ENCODE peak calls at places on chromosomes 2 and 18, in seven cellular contexts. M, L, A, G, J, N and W are unnamed samples.

GRCh38 chr2:201786471-201786870 is 5.7 kb upstream of the ALS2 start:
- DNase-seq in M (peak), L (no peak), A (no peak), G (no peak), J (no peak), N (no peak), W (no peak)

GRCh38 chr2:112008910-112009485 is 46.1 kb upstream of the TMEM87B start:
- DNase-seq in M (no peak), L (no peak), A (no peak), G (no peak), J (no peak), N (no peak), W (no peak)

GRCh38 chr2:233990261-233990798 is 60.2 kb upstream of the SPP2 start:
- DNase-seq in M (no peak), L (peak), A (no peak), G (no peak), J (no peak), N (no peak), W (peak)

GRCh38 chr2:239666053-239666854 is 265.4 kb upstream of the HDAC4 start:
- DNase-seq in M (no peak), L (no peak), A (peak), G (no peak), J (no peak), N (no peak), W (no peak)

GRCh38 chr2:127591221-127591923 is 54.6 kb upstream of the GPR17 start:
- DNase-seq in M (peak), L (peak), A (peak), G (peak), J (peak), N (peak), W (peak)

GRCh38 chr2:202632682-202633081 is 2.1 kb upstream of the FAM117B start:
- DNase-seq in M (peak), L (no peak), A (no peak), G (peak), J (no peak), N (no peak), W (peak)

GRCh38 chr2:37555457-37555856 is 116.0 kb downstream of the CDC42EP3 start:
- DNase-seq in M (no peak), L (no peak), A (no peak), G (no peak), J (no peak), N (peak), W (peak)

GRCh38 chr18:24567199-24567598 is 106.8 kb downstream of the HRH4 start:
- DNase-seq in M (peak), L (no peak), A (no peak), G (no peak), J (no peak), N (no peak), W (no peak)

GRCh38 chr2:219442206-219443015 is 7.8 kb downstream of the SPEG start:
- DNase-seq in M (no peak), L (no peak), A (no peak), G (no peak), J (no peak), N (no peak), W (no peak)

GRCh38 chr2:96869281-96869823 is 528 bp downstream of the SEMA4C start:
- DNase-seq in M (peak), L (peak), A (no peak), G (peak), J (peak), N (peak), W (peak)

GRCh38 chr2:181463573-181463972 is 6.4 kb downstream of the ITGA4 start:
- DNase-seq in M (no peak), L (no peak), A (no peak), G (no peak), J (no peak), N (no peak), W (no peak)

GRCh38 chr2:27407798-27408491 is 1.4 kb downstream of the PPM1G start:
- DNase-seq in M (peak), L (no peak), A (no peak), G (no peak), J (no peak), N (no peak), W (peak)

GRCh38 chr2:140384946-140385345 is 1604.8 kb upstream of the NXPH2 start:
- DNase-seq in M (no peak), L (no peak), A (no peak), G (no peak), J (no peak), N (no peak), W (no peak)

GRCh38 chr18:42473611-42474010 is 518.6 kb downstream of the PIK3C3 start:
- DNase-seq in M (no peak), L (no peak), A (no peak), G (no peak), J (no peak), N (no peak), W (no peak)

GRCh38 chr2:166067204-166067603 is 60.6 kb downstream of the SCN1A start:
- DNase-seq in M (no peak), L (no peak), A (no peak), G (no peak), J (no peak), N (no peak), W (peak)

GRCh38 chr18:3511980-3512379 is 62.0 kb downstream of the TGIF1 start:
- DNase-seq in M (peak), L (no peak), A (no peak), G (no peak), J (no peak), N (no peak), W (no peak)

GRCh38 chr2:224403657-224404056 is 1.8 kb upstream of the FAM124B start:
- DNase-seq in M (no peak), L (no peak), A (no peak), G (no peak), J (no peak), N (no peak), W (no peak)

GRCh38 chr2:224400174-224400810 is 1.6 kb downstream of the FAM124B start:
- DNase-seq in M (no peak), L (no peak), A (no peak), G (no peak), J (no peak), N (no peak), W (no peak)

GRCh38 chr2:224404766-224405165 is 2.9 kb upstream of the FAM124B start:
- DNase-seq in M (no peak), L (no peak), A (no peak), G (no peak), J (no peak), N (no peak), W (no peak)

GRCh38 chr2:224400886-224401632 is 848 bp downstream of the FAM124B start:
- DNase-seq in M (no peak), L (no peak), A (no peak), G (peak), J (no peak), N (no peak), W (no peak)

GRCh38 chr2:224401641-224402342 is at the start of gene FAM124B:
- DNase-seq in M (peak), L (peak), A (no peak), G (peak), J (peak), N (peak), W (peak)
- TF ChIP-seq POLR2A in M (no peak), L (no peak), A (no peak), G (no peak), J (no peak), N (no peak), W (no peak)

GRCh38 chr2:169272035-169272434 is 90.3 kb downstream of the LRP2 start:
- DNase-seq in M (no peak), L (no peak), A (no peak), G (no peak), J (no peak), N (no peak), W (no peak)

GRCh38 chr2:169280502-169280901 is 81.8 kb downstream of the LRP2 start:
- DNase-seq in M (no peak), L (no peak), A (no peak), G (no peak), J (no peak), N (no peak), W (no peak)

DNA sequence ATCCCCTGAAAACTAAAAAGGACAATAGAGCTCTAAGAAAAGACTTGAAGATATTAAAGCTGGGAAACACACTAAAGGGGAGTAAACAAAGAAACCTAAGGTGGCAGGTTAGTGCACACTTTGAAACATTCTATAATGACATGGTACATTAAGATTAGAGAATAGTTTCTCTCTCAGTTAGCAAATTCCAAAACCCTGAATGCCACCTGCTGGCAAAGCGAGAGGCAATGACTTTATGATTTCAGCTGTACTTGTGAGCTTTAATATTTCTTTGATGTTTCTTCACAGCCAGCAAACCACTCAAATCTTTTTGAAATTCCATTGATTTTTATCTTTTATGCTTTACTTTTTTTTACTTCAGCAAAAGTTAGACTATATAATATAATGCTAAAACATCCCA is 86.3 kb downstream of the LRP2 start:
- DNase-seq in M (no peak), L (no peak), A (no peak), G (no peak), J (no peak), N (no peak), W (no peak)
- TF ChIP-seq CTCF in M (peak), L (no peak), A (no peak), G (peak), J (no peak), N (no peak), W (peak)

DNA sequence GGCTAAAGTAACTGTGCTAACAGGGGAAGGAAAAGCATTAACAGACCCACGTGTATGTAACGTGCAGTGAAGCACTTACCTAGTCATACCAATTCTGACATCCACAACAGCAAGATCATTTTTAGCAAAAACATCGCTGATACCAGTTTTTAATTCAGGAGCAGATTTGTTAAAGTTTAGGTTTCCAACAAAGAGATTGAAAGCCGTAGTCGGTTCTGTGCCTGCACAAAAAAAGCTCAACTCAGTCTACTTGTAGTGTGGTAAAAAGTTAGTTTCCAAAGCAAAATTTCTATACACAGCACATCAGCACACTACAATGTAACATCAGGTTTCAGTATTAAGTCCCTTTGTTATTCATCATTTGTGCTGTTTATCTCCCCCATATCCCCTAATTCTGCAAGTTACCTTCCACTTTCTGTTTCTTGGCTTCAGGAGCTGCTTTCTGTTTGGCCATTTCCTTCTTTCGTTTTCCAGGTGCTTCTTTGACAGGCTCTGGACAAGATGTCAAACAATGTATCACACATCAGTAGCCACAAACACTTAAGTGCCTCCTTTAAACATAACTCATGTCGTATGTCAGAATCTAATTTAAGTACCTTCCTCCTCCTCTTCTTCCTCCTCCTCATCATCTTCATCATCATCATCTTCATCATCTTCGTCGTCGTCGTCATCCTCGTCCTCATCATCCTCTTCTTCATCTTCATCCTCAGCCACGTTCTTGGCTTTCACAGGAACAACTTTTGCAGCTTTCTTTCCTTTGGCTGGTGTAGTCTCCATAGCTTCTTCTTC is 4.0 kb downstream of the NCL start:
- DNase-seq in M (no peak), L (no peak), A (no peak), G (no peak), J (no peak), N (no peak), W (no peak)
- TF ChIP-seq POLR2A in M (no peak), L (no peak), A (no peak), G (no peak), J (no peak), N (no peak), W (no peak)

GRCh38 chr2:129892360-129892759 is 87.1 kb upstream of the RAB6C start:
- DNase-seq in M (no peak), L (peak), A (peak), G (no peak), J (no peak), N (no peak), W (no peak)

GRCh38 chr2:129888896-129889295 is 90.6 kb upstream of the RAB6C start:
- DNase-seq in M (peak), L (no peak), A (no peak), G (no peak), J (no peak), N (peak), W (no peak)

GRCh38 chr2:129893244-129893643 is 86.2 kb upstream of the RAB6C start:
- DNase-seq in M (no peak), L (no peak), A (no peak), G (no peak), J (no peak), N (no peak), W (no peak)

GRCh38 chr2:129892773-129893172 is 86.7 kb upstream of the RAB6C start:
- DNase-seq in M (no peak), L (no peak), A (peak), G (no peak), J (no peak), N (no peak), W (no peak)

GRCh38 chr2:129891341-129892320 is 87.8 kb upstream of the RAB6C start:
- DNase-seq in M (no peak), L (peak), A (peak), G (no peak), J (peak), N (no peak), W (no peak)
- TF ChIP-seq CTCF in M (no peak), L (no peak), A (no peak), G (no peak), J (no peak), N (no peak), W (no peak)

GRCh38 chr2:54626884-54627283 is 96.6 kb upstream of the EML6 start:
- DNase-seq in M (no peak), L (no peak), A (no peak), G (no peak), J (no peak), N (no peak), W (no peak)
- TF ChIP-seq POLR2A in M (no peak), L (no peak), A (no peak), G (no peak), J (no peak), N (no peak), W (no peak)

GRCh38 chr2:144513388-144514100 is 6.4 kb downstream of the ZEB2 start:
- DNase-seq in M (peak), L (no peak), A (no peak), G (no peak), J (no peak), N (peak), W (no peak)

GRCh38 chr2:144510206-144510991 is 9.5 kb downstream of the ZEB2 start:
- DNase-seq in M (peak), L (no peak), A (no peak), G (no peak), J (no peak), N (no peak), W (no peak)

GRCh38 chr2:144511222-144511855 is 8.6 kb downstream of the ZEB2 start:
- DNase-seq in M (no peak), L (no peak), A (no peak), G (no peak), J (no peak), N (no peak), W (no peak)

GRCh38 chr2:144512421-144513272 is 7.3 kb downstream of the ZEB2 start:
- DNase-seq in M (no peak), L (no peak), A (no peak), G (no peak), J (no peak), N (no peak), W (no peak)

DNA sequence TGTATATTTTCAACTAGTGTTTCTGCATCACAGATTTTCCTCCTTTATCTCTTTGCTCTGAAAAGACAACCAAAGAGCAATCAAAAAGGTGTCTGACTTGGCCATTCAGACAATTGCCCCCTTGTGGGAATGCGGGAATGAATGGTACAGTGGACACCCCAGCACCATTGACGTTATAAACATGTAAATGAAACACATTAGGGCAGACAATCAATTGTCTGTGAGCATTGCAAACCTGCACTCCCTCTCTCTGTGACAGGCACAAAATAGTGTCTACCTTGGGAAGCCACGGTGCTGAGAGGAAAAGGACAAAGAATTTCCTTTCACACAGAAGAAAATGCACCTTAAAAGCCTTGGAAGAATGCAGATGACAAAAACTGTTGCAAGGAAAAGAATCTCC is 8.0 kb downstream of the ZEB2 start:
- DNase-seq in M (no peak), L (no peak), A (no peak), G (no peak), J (no peak), N (no peak), W (no peak)
- TF ChIP-seq CTCF in M (no peak), L (no peak), A (no peak), G (no peak), J (no peak), N (no peak), W (no peak)

GRCh38 chr18:8603663-8604520 is 5.3 kb upstream of the RAB12 start:
- DNase-seq in M (no peak), L (no peak), A (no peak), G (no peak), J (no peak), N (no peak), W (no peak)

GRCh38 chr18:8602040-8602439 is 7.2 kb upstream of the RAB12 start:
- DNase-seq in M (no peak), L (no peak), A (no peak), G (no peak), J (no peak), N (no peak), W (no peak)

GRCh38 chr18:8602557-8602956 is 6.7 kb upstream of the RAB12 start:
- DNase-seq in M (no peak), L (no peak), A (no peak), G (no peak), J (no peak), N (no peak), W (no peak)

GRCh38 chr18:8605974-8606373 is 3.3 kb upstream of the RAB12 start:
- DNase-seq in M (no peak), L (no peak), A (no peak), G (no peak), J (no peak), N (no peak), W (no peak)

GRCh38 chr18:8601277-8602032 is 7.8 kb upstream of the RAB12 start:
- DNase-seq in M (no peak), L (no peak), A (no peak), G (no peak), J (no peak), N (no peak), W (no peak)
- TF ChIP-seq POLR2A in M (no peak), L (no peak), A (no peak), G (no peak), J (no peak), N (no peak), W (no peak)

DNA sequence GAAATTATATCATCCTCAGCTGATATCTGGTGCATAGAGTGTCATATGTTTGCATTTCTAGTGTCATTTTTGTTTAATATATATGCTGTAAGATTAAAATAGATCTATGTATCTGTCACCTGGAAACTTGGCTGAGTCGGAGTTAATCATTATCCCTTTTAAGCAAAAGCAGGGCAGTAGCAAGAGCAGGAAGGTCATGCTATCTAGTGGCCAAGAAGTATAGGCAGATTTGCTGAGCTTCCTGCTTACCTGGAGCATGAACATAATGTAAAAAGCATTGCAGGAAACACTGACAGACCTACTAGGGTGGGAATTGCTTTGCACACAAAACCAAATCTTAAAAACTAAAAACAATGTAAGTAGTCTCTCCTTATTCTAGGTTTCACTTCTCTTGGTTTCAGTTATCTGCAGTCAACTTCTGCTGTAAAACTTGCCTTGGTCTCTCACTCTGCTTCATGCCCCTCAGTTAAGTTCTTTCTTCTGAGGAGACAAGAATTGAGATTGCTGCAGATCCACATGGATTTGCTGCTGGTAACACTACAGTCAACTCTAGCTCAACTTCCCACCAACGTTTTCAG is 295.3 kb downstream of the CDH7 start:
- DNase-seq in M (no peak), L (no peak), A (no peak), G (no peak), J (no peak), N (no peak), W (peak)
- TF ChIP-seq CTCF in M (no peak), L (no peak), A (no peak), G (no peak), J (no peak), N (no peak), W (peak)

GRCh38 chr2:12277305-12278034 is 439.3 kb upstream of the TRIB2 start:
- DNase-seq in M (no peak), L (no peak), A (no peak), G (no peak), J (no peak), N (no peak), W (no peak)
- TF ChIP-seq POLR2A in M (no peak), L (no peak), A (no peak), G (no peak), J (no peak), N (no peak), W (no peak)